ENCODE peak calls at places on chromosomes 1 and 21, in nine cellular contexts. One of them, this sample, is unnamed.

GRCh38 chr1:112247036-112247597 is 148.9 kb upstream of the CTTNBP2NL start:
- DNase-seq in effector CD4-positive, alpha-beta T cell: no peak
- DNase-seq in RCC 7860: no peak
- DNase-seq in GM12865: no peak
- DNase-seq in ACHN: no peak
- DNase-seq in stimulated activated effector memory CD8-positive, alpha-beta T cell treated with anti-CD3 and anti-CD28 coated beads, Interleukin-12 subunit alpha, Interleukin-12 subunit beta, amount 100 ng/mL, for 72 hours: no peak
- DNase-seq in activated naive CD4-positive, alpha-beta T cell treated with Interleukin-2 at 50 U/mL for 16 hours: no peak
- DNase-seq in stimulated activated CD4-positive, alpha-beta T cell treated with anti-CD3 and anti-CD28 coated beads, Interleukin-2, amount 100 ng/mL, for 48 hours: no peak
- DNase-seq in AML-193: no peak
- DNase-seq in this sample: no peak

GRCh38 chr1:209797978-209798639 is 7.8 kb downstream of the IRF6 start:
- DNase-seq in effector CD4-positive, alpha-beta T cell: no peak
- DNase-seq in RCC 7860: no peak
- DNase-seq in GM12865: no peak
- DNase-seq in ACHN: no peak
- DNase-seq in stimulated activated effector memory CD8-positive, alpha-beta T cell treated with anti-CD3 and anti-CD28 coated beads, Interleukin-12 subunit alpha, Interleukin-12 subunit beta, amount 100 ng/mL, for 72 hours: no peak
- DNase-seq in activated naive CD4-positive, alpha-beta T cell treated with Interleukin-2 at 50 U/mL for 16 hours: no peak
- DNase-seq in stimulated activated CD4-positive, alpha-beta T cell treated with anti-CD3 and anti-CD28 coated beads, Interleukin-2, amount 100 ng/mL, for 48 hours: no peak
- DNase-seq in AML-193: no peak
- DNase-seq in this sample: no peak

GRCh38 chr1:203557958-203558760 is 64.2 kb downstream of the OPTC start:
- DNase-seq in effector CD4-positive, alpha-beta T cell: no peak
- DNase-seq in RCC 7860: peak
- DNase-seq in GM12865: no peak
- DNase-seq in ACHN: peak
- DNase-seq in stimulated activated effector memory CD8-positive, alpha-beta T cell treated with anti-CD3 and anti-CD28 coated beads, Interleukin-12 subunit alpha, Interleukin-12 subunit beta, amount 100 ng/mL, for 72 hours: no peak
- DNase-seq in activated naive CD4-positive, alpha-beta T cell treated with Interleukin-2 at 50 U/mL for 16 hours: no peak
- DNase-seq in stimulated activated CD4-positive, alpha-beta T cell treated with anti-CD3 and anti-CD28 coated beads, Interleukin-2, amount 100 ng/mL, for 48 hours: no peak
- DNase-seq in AML-193: no peak
- DNase-seq in this sample: peak

GRCh38 chr1:202639500-202639899 is 70.8 kb downstream of the SYT2 start:
- DNase-seq in effector CD4-positive, alpha-beta T cell: no peak
- DNase-seq in RCC 7860: no peak
- DNase-seq in GM12865: no peak
- DNase-seq in ACHN: no peak
- DNase-seq in stimulated activated effector memory CD8-positive, alpha-beta T cell treated with anti-CD3 and anti-CD28 coated beads, Interleukin-12 subunit alpha, Interleukin-12 subunit beta, amount 100 ng/mL, for 72 hours: no peak
- DNase-seq in activated naive CD4-positive, alpha-beta T cell treated with Interleukin-2 at 50 U/mL for 16 hours: no peak
- DNase-seq in stimulated activated CD4-positive, alpha-beta T cell treated with anti-CD3 and anti-CD28 coated beads, Interleukin-2, amount 100 ng/mL, for 48 hours: no peak
- DNase-seq in AML-193: no peak
- DNase-seq in this sample: no peak

GRCh38 chr1:11147371-11147770 is 41.8 kb upstream of the ANGPTL7 start:
- DNase-seq in effector CD4-positive, alpha-beta T cell: no peak
- DNase-seq in RCC 7860: no peak
- DNase-seq in GM12865: no peak
- DNase-seq in ACHN: no peak
- DNase-seq in stimulated activated effector memory CD8-positive, alpha-beta T cell treated with anti-CD3 and anti-CD28 coated beads, Interleukin-12 subunit alpha, Interleukin-12 subunit beta, amount 100 ng/mL, for 72 hours: no peak
- DNase-seq in activated naive CD4-positive, alpha-beta T cell treated with Interleukin-2 at 50 U/mL for 16 hours: no peak
- DNase-seq in stimulated activated CD4-positive, alpha-beta T cell treated with anti-CD3 and anti-CD28 coated beads, Interleukin-2, amount 100 ng/mL, for 48 hours: no peak
- DNase-seq in AML-193: no peak
- DNase-seq in this sample: no peak

GRCh38 chr1:33745942-33746341 is 117.9 kb upstream of the HMGB4 start:
- DNase-seq in effector CD4-positive, alpha-beta T cell: no peak
- DNase-seq in RCC 7860: no peak
- DNase-seq in GM12865: no peak
- DNase-seq in ACHN: no peak
- DNase-seq in stimulated activated effector memory CD8-positive, alpha-beta T cell treated with anti-CD3 and anti-CD28 coated beads, Interleukin-12 subunit alpha, Interleukin-12 subunit beta, amount 100 ng/mL, for 72 hours: no peak
- DNase-seq in activated naive CD4-positive, alpha-beta T cell treated with Interleukin-2 at 50 U/mL for 16 hours: no peak
- DNase-seq in stimulated activated CD4-positive, alpha-beta T cell treated with anti-CD3 and anti-CD28 coated beads, Interleukin-2, amount 100 ng/mL, for 48 hours: no peak
- DNase-seq in AML-193: no peak
- DNase-seq in this sample: no peak

GRCh38 chr1:168609133-168609715 is 32.8 kb downstream of the XCL1 start:
- DNase-seq in effector CD4-positive, alpha-beta T cell: no peak
- DNase-seq in RCC 7860: peak
- DNase-seq in GM12865: no peak
- DNase-seq in ACHN: no peak
- DNase-seq in stimulated activated effector memory CD8-positive, alpha-beta T cell treated with anti-CD3 and anti-CD28 coated beads, Interleukin-12 subunit alpha, Interleukin-12 subunit beta, amount 100 ng/mL, for 72 hours: no peak
- DNase-seq in activated naive CD4-positive, alpha-beta T cell treated with Interleukin-2 at 50 U/mL for 16 hours: no peak
- DNase-seq in stimulated activated CD4-positive, alpha-beta T cell treated with anti-CD3 and anti-CD28 coated beads, Interleukin-2, amount 100 ng/mL, for 48 hours: no peak
- DNase-seq in AML-193: no peak
- DNase-seq in this sample: no peak

GRCh38 chr1:77467741-77468140 is 185.9 kb downstream of the AK5 start:
- DNase-seq in effector CD4-positive, alpha-beta T cell: no peak
- DNase-seq in RCC 7860: no peak
- DNase-seq in GM12865: no peak
- DNase-seq in ACHN: no peak
- DNase-seq in stimulated activated effector memory CD8-positive, alpha-beta T cell treated with anti-CD3 and anti-CD28 coated beads, Interleukin-12 subunit alpha, Interleukin-12 subunit beta, amount 100 ng/mL, for 72 hours: no peak
- DNase-seq in activated naive CD4-positive, alpha-beta T cell treated with Interleukin-2 at 50 U/mL for 16 hours: no peak
- DNase-seq in stimulated activated CD4-positive, alpha-beta T cell treated with anti-CD3 and anti-CD28 coated beads, Interleukin-2, amount 100 ng/mL, for 48 hours: no peak
- DNase-seq in AML-193: no peak
- DNase-seq in this sample: no peak

GRCh38 chr1:110130113-110130591 is 17.9 kb downstream of the UBL4B start:
- DNase-seq in effector CD4-positive, alpha-beta T cell: no peak
- DNase-seq in RCC 7860: no peak
- DNase-seq in GM12865: no peak
- DNase-seq in ACHN: no peak
- DNase-seq in stimulated activated effector memory CD8-positive, alpha-beta T cell treated with anti-CD3 and anti-CD28 coated beads, Interleukin-12 subunit alpha, Interleukin-12 subunit beta, amount 100 ng/mL, for 72 hours: no peak
- DNase-seq in activated naive CD4-positive, alpha-beta T cell treated with Interleukin-2 at 50 U/mL for 16 hours: no peak
- DNase-seq in stimulated activated CD4-positive, alpha-beta T cell treated with anti-CD3 and anti-CD28 coated beads, Interleukin-2, amount 100 ng/mL, for 48 hours: no peak
- DNase-seq in AML-193: no peak
- DNase-seq in this sample: no peak

GRCh38 chr1:200081151-200081981 is 53.9 kb downstream of the NR5A2 start:
- DNase-seq in effector CD4-positive, alpha-beta T cell: no peak
- DNase-seq in RCC 7860: no peak
- DNase-seq in GM12865: no peak
- DNase-seq in ACHN: no peak
- DNase-seq in stimulated activated effector memory CD8-positive, alpha-beta T cell treated with anti-CD3 and anti-CD28 coated beads, Interleukin-12 subunit alpha, Interleukin-12 subunit beta, amount 100 ng/mL, for 72 hours: no peak
- DNase-seq in activated naive CD4-positive, alpha-beta T cell treated with Interleukin-2 at 50 U/mL for 16 hours: no peak
- DNase-seq in stimulated activated CD4-positive, alpha-beta T cell treated with anti-CD3 and anti-CD28 coated beads, Interleukin-2, amount 100 ng/mL, for 48 hours: no peak
- DNase-seq in AML-193: no peak
- DNase-seq in this sample: no peak

GRCh38 chr1:86380257-86380861 is 15.8 kb downstream of the ODF2L start:
- DNase-seq in effector CD4-positive, alpha-beta T cell: no peak
- DNase-seq in RCC 7860: peak
- DNase-seq in GM12865: peak
- DNase-seq in ACHN: peak
- DNase-seq in stimulated activated effector memory CD8-positive, alpha-beta T cell treated with anti-CD3 and anti-CD28 coated beads, Interleukin-12 subunit alpha, Interleukin-12 subunit beta, amount 100 ng/mL, for 72 hours: no peak
- DNase-seq in activated naive CD4-positive, alpha-beta T cell treated with Interleukin-2 at 50 U/mL for 16 hours: no peak
- DNase-seq in stimulated activated CD4-positive, alpha-beta T cell treated with anti-CD3 and anti-CD28 coated beads, Interleukin-2, amount 100 ng/mL, for 48 hours: no peak
- DNase-seq in AML-193: peak
- DNase-seq in this sample: peak

GRCh38 chr21:26769613-26770188 is 75.5 kb downstream of the ADAMTS1 start:
- DNase-seq in effector CD4-positive, alpha-beta T cell: no peak
- DNase-seq in RCC 7860: peak
- DNase-seq in GM12865: no peak
- DNase-seq in ACHN: peak
- DNase-seq in stimulated activated effector memory CD8-positive, alpha-beta T cell treated with anti-CD3 and anti-CD28 coated beads, Interleukin-12 subunit alpha, Interleukin-12 subunit beta, amount 100 ng/mL, for 72 hours: no peak
- DNase-seq in activated naive CD4-positive, alpha-beta T cell treated with Interleukin-2 at 50 U/mL for 16 hours: no peak
- DNase-seq in stimulated activated CD4-positive, alpha-beta T cell treated with anti-CD3 and anti-CD28 coated beads, Interleukin-2, amount 100 ng/mL, for 48 hours: no peak
- DNase-seq in AML-193: peak
- DNase-seq in this sample: no peak

GRCh38 chr1:202501281-202501680 is 152.8 kb downstream of the PPP1R12B start:
- DNase-seq in effector CD4-positive, alpha-beta T cell: no peak
- DNase-seq in RCC 7860: peak
- DNase-seq in GM12865: peak
- DNase-seq in ACHN: peak
- DNase-seq in stimulated activated effector memory CD8-positive, alpha-beta T cell treated with anti-CD3 and anti-CD28 coated beads, Interleukin-12 subunit alpha, Interleukin-12 subunit beta, amount 100 ng/mL, for 72 hours: no peak
- DNase-seq in activated naive CD4-positive, alpha-beta T cell treated with Interleukin-2 at 50 U/mL for 16 hours: no peak
- DNase-seq in stimulated activated CD4-positive, alpha-beta T cell treated with anti-CD3 and anti-CD28 coated beads, Interleukin-2, amount 100 ng/mL, for 48 hours: no peak
- DNase-seq in AML-193: peak
- DNase-seq in this sample: no peak

GRCh38 chr1:92482665-92483441 is 3.9 kb downstream of the GFI1 start:
- DNase-seq in effector CD4-positive, alpha-beta T cell: peak
- DNase-seq in RCC 7860: no peak
- DNase-seq in GM12865: peak
- DNase-seq in ACHN: no peak
- DNase-seq in stimulated activated effector memory CD8-positive, alpha-beta T cell treated with anti-CD3 and anti-CD28 coated beads, Interleukin-12 subunit alpha, Interleukin-12 subunit beta, amount 100 ng/mL, for 72 hours: no peak
- DNase-seq in activated naive CD4-positive, alpha-beta T cell treated with Interleukin-2 at 50 U/mL for 16 hours: peak
- DNase-seq in stimulated activated CD4-positive, alpha-beta T cell treated with anti-CD3 and anti-CD28 coated beads, Interleukin-2, amount 100 ng/mL, for 48 hours: no peak
- DNase-seq in AML-193: no peak
- DNase-seq in this sample: no peak

GRCh38 chr1:205504311-205505075 is at the start of gene CDK18:
- DNase-seq in effector CD4-positive, alpha-beta T cell: no peak
- DNase-seq in RCC 7860: peak
- DNase-seq in GM12865: peak
- DNase-seq in ACHN: peak
- DNase-seq in stimulated activated effector memory CD8-positive, alpha-beta T cell treated with anti-CD3 and anti-CD28 coated beads, Interleukin-12 subunit alpha, Interleukin-12 subunit beta, amount 100 ng/mL, for 72 hours: peak
- DNase-seq in activated naive CD4-positive, alpha-beta T cell treated with Interleukin-2 at 50 U/mL for 16 hours: peak
- DNase-seq in stimulated activated CD4-positive, alpha-beta T cell treated with anti-CD3 and anti-CD28 coated beads, Interleukin-2, amount 100 ng/mL, for 48 hours: peak
- DNase-seq in AML-193: peak
- DNase-seq in this sample: peak

GRCh38 chr1:177928194-177928593 is 41.7 kb downstream of the SEC16B start:
- DNase-seq in effector CD4-positive, alpha-beta T cell: no peak
- DNase-seq in RCC 7860: no peak
- DNase-seq in GM12865: no peak
- DNase-seq in ACHN: peak
- DNase-seq in stimulated activated effector memory CD8-positive, alpha-beta T cell treated with anti-CD3 and anti-CD28 coated beads, Interleukin-12 subunit alpha, Interleukin-12 subunit beta, amount 100 ng/mL, for 72 hours: no peak
- DNase-seq in activated naive CD4-positive, alpha-beta T cell treated with Interleukin-2 at 50 U/mL for 16 hours: no peak
- DNase-seq in stimulated activated CD4-positive, alpha-beta T cell treated with anti-CD3 and anti-CD28 coated beads, Interleukin-2, amount 100 ng/mL, for 48 hours: no peak
- DNase-seq in AML-193: no peak
- DNase-seq in this sample: no peak

GRCh38 chr21:41705546-41706262 is 61.1 kb downstream of the RIPK4 start:
- DNase-seq in effector CD4-positive, alpha-beta T cell: no peak
- DNase-seq in RCC 7860: no peak
- DNase-seq in GM12865: no peak
- DNase-seq in ACHN: no peak
- DNase-seq in stimulated activated effector memory CD8-positive, alpha-beta T cell treated with anti-CD3 and anti-CD28 coated beads, Interleukin-12 subunit alpha, Interleukin-12 subunit beta, amount 100 ng/mL, for 72 hours: no peak
- DNase-seq in activated naive CD4-positive, alpha-beta T cell treated with Interleukin-2 at 50 U/mL for 16 hours: no peak
- DNase-seq in stimulated activated CD4-positive, alpha-beta T cell treated with anti-CD3 and anti-CD28 coated beads, Interleukin-2, amount 100 ng/mL, for 48 hours: no peak
- DNase-seq in AML-193: no peak
- DNase-seq in this sample: no peak

GRCh38 chr1:28835237-28835650 is 23.3 kb downstream of the OPRD1 start:
- DNase-seq in effector CD4-positive, alpha-beta T cell: no peak
- DNase-seq in RCC 7860: no peak
- DNase-seq in GM12865: no peak
- DNase-seq in ACHN: no peak
- DNase-seq in stimulated activated effector memory CD8-positive, alpha-beta T cell treated with anti-CD3 and anti-CD28 coated beads, Interleukin-12 subunit alpha, Interleukin-12 subunit beta, amount 100 ng/mL, for 72 hours: no peak
- DNase-seq in activated naive CD4-positive, alpha-beta T cell treated with Interleukin-2 at 50 U/mL for 16 hours: no peak
- DNase-seq in stimulated activated CD4-positive, alpha-beta T cell treated with anti-CD3 and anti-CD28 coated beads, Interleukin-2, amount 100 ng/mL, for 48 hours: no peak
- DNase-seq in AML-193: no peak
- DNase-seq in this sample: peak

GRCh38 chr1:84152649-84153056 is 8.6 kb downstream of the PRKACB start:
- DNase-seq in effector CD4-positive, alpha-beta T cell: no peak
- DNase-seq in RCC 7860: no peak
- DNase-seq in GM12865: peak
- DNase-seq in ACHN: no peak
- DNase-seq in stimulated activated effector memory CD8-positive, alpha-beta T cell treated with anti-CD3 and anti-CD28 coated beads, Interleukin-12 subunit alpha, Interleukin-12 subunit beta, amount 100 ng/mL, for 72 hours: no peak
- DNase-seq in activated naive CD4-positive, alpha-beta T cell treated with Interleukin-2 at 50 U/mL for 16 hours: no peak
- DNase-seq in stimulated activated CD4-positive, alpha-beta T cell treated with anti-CD3 and anti-CD28 coated beads, Interleukin-2, amount 100 ng/mL, for 48 hours: no peak
- DNase-seq in AML-193: peak
- DNase-seq in this sample: no peak

GRCh38 chr1:87134625-87135024 is 194.1 kb upstream of the LMO4 start:
- DNase-seq in effector CD4-positive, alpha-beta T cell: no peak
- DNase-seq in RCC 7860: no peak
- DNase-seq in GM12865: no peak
- DNase-seq in ACHN: no peak
- DNase-seq in stimulated activated effector memory CD8-positive, alpha-beta T cell treated with anti-CD3 and anti-CD28 coated beads, Interleukin-12 subunit alpha, Interleukin-12 subunit beta, amount 100 ng/mL, for 72 hours: no peak
- DNase-seq in activated naive CD4-positive, alpha-beta T cell treated with Interleukin-2 at 50 U/mL for 16 hours: no peak
- DNase-seq in stimulated activated CD4-positive, alpha-beta T cell treated with anti-CD3 and anti-CD28 coated beads, Interleukin-2, amount 100 ng/mL, for 48 hours: no peak
- DNase-seq in AML-193: no peak
- DNase-seq in this sample: no peak

GRCh38 chr21:41758550-41758949 is 8.3 kb downstream of the RIPK4 start:
- DNase-seq in effector CD4-positive, alpha-beta T cell: no peak
- DNase-seq in RCC 7860: peak
- DNase-seq in GM12865: no peak
- DNase-seq in ACHN: no peak
- DNase-seq in stimulated activated effector memory CD8-positive, alpha-beta T cell treated with anti-CD3 and anti-CD28 coated beads, Interleukin-12 subunit alpha, Interleukin-12 subunit beta, amount 100 ng/mL, for 72 hours: no peak
- DNase-seq in activated naive CD4-positive, alpha-beta T cell treated with Interleukin-2 at 50 U/mL for 16 hours: no peak
- DNase-seq in stimulated activated CD4-positive, alpha-beta T cell treated with anti-CD3 and anti-CD28 coated beads, Interleukin-2, amount 100 ng/mL, for 48 hours: no peak
- DNase-seq in AML-193: no peak
- DNase-seq in this sample: no peak

GRCh38 chr1:19257178-19257914 is 5.7 kb downstream of the MRTO4 start:
- DNase-seq in effector CD4-positive, alpha-beta T cell: no peak
- DNase-seq in RCC 7860: peak
- DNase-seq in GM12865: no peak
- DNase-seq in ACHN: no peak
- DNase-seq in stimulated activated effector memory CD8-positive, alpha-beta T cell treated with anti-CD3 and anti-CD28 coated beads, Interleukin-12 subunit alpha, Interleukin-12 subunit beta, amount 100 ng/mL, for 72 hours: no peak
- DNase-seq in activated naive CD4-positive, alpha-beta T cell treated with Interleukin-2 at 50 U/mL for 16 hours: peak
- DNase-seq in stimulated activated CD4-positive, alpha-beta T cell treated with anti-CD3 and anti-CD28 coated beads, Interleukin-2, amount 100 ng/mL, for 48 hours: no peak
- DNase-seq in AML-193: no peak
- DNase-seq in this sample: peak

GRCh38 chr1:231803353-231803752 is 176.8 kb downstream of the DISC1 start:
- DNase-seq in effector CD4-positive, alpha-beta T cell: no peak
- DNase-seq in RCC 7860: peak
- DNase-seq in GM12865: no peak
- DNase-seq in ACHN: no peak
- DNase-seq in stimulated activated effector memory CD8-positive, alpha-beta T cell treated with anti-CD3 and anti-CD28 coated beads, Interleukin-12 subunit alpha, Interleukin-12 subunit beta, amount 100 ng/mL, for 72 hours: no peak
- DNase-seq in activated naive CD4-positive, alpha-beta T cell treated with Interleukin-2 at 50 U/mL for 16 hours: no peak
- DNase-seq in stimulated activated CD4-positive, alpha-beta T cell treated with anti-CD3 and anti-CD28 coated beads, Interleukin-2, amount 100 ng/mL, for 48 hours: no peak
- DNase-seq in AML-193: peak
- DNase-seq in this sample: peak

GRCh38 chr1:165353731-165354671 is 2.5 kb downstream of the LMX1A start:
- DNase-seq in effector CD4-positive, alpha-beta T cell: no peak
- DNase-seq in RCC 7860: no peak
- DNase-seq in GM12865: no peak
- DNase-seq in ACHN: no peak
- DNase-seq in stimulated activated effector memory CD8-positive, alpha-beta T cell treated with anti-CD3 and anti-CD28 coated beads, Interleukin-12 subunit alpha, Interleukin-12 subunit beta, amount 100 ng/mL, for 72 hours: no peak
- DNase-seq in activated naive CD4-positive, alpha-beta T cell treated with Interleukin-2 at 50 U/mL for 16 hours: no peak
- DNase-seq in stimulated activated CD4-positive, alpha-beta T cell treated with anti-CD3 and anti-CD28 coated beads, Interleukin-2, amount 100 ng/mL, for 48 hours: no peak
- DNase-seq in AML-193: no peak
- DNase-seq in this sample: no peak

GRCh38 chr1:64701886-64702285 is 43.0 kb upstream of the RAVER2 start:
- DNase-seq in effector CD4-positive, alpha-beta T cell: no peak
- DNase-seq in RCC 7860: no peak
- DNase-seq in GM12865: no peak
- DNase-seq in ACHN: no peak
- DNase-seq in stimulated activated effector memory CD8-positive, alpha-beta T cell treated with anti-CD3 and anti-CD28 coated beads, Interleukin-12 subunit alpha, Interleukin-12 subunit beta, amount 100 ng/mL, for 72 hours: no peak
- DNase-seq in activated naive CD4-positive, alpha-beta T cell treated with Interleukin-2 at 50 U/mL for 16 hours: no peak
- DNase-seq in stimulated activated CD4-positive, alpha-beta T cell treated with anti-CD3 and anti-CD28 coated beads, Interleukin-2, amount 100 ng/mL, for 48 hours: no peak
- DNase-seq in AML-193: no peak
- DNase-seq in this sample: no peak

GRCh38 chr1:40839943-40840335 is 22.2 kb downstream of the CITED4 start:
- DNase-seq in effector CD4-positive, alpha-beta T cell: no peak
- DNase-seq in RCC 7860: no peak
- DNase-seq in GM12865: no peak
- DNase-seq in ACHN: no peak
- DNase-seq in stimulated activated effector memory CD8-positive, alpha-beta T cell treated with anti-CD3 and anti-CD28 coated beads, Interleukin-12 subunit alpha, Interleukin-12 subunit beta, amount 100 ng/mL, for 72 hours: no peak
- DNase-seq in activated naive CD4-positive, alpha-beta T cell treated with Interleukin-2 at 50 U/mL for 16 hours: no peak
- DNase-seq in stimulated activated CD4-positive, alpha-beta T cell treated with anti-CD3 and anti-CD28 coated beads, Interleukin-2, amount 100 ng/mL, for 48 hours: no peak
- DNase-seq in AML-193: no peak
- DNase-seq in this sample: no peak

GRCh38 chr21:33451634-33452071 is 28.1 kb downstream of the TMEM50B start:
- DNase-seq in effector CD4-positive, alpha-beta T cell: no peak
- DNase-seq in RCC 7860: peak
- DNase-seq in GM12865: no peak
- DNase-seq in ACHN: no peak
- DNase-seq in stimulated activated effector memory CD8-positive, alpha-beta T cell treated with anti-CD3 and anti-CD28 coated beads, Interleukin-12 subunit alpha, Interleukin-12 subunit beta, amount 100 ng/mL, for 72 hours: no peak
- DNase-seq in activated naive CD4-positive, alpha-beta T cell treated with Interleukin-2 at 50 U/mL for 16 hours: no peak
- DNase-seq in stimulated activated CD4-positive, alpha-beta T cell treated with anti-CD3 and anti-CD28 coated beads, Interleukin-2, amount 100 ng/mL, for 48 hours: no peak
- DNase-seq in AML-193: no peak
- DNase-seq in this sample: no peak

GRCh38 chr1:44985747-44986359 is 542 bp downstream of the EIF2B3 start:
- DNase-seq in effector CD4-positive, alpha-beta T cell: no peak
- DNase-seq in RCC 7860: no peak
- DNase-seq in GM12865: no peak
- DNase-seq in ACHN: no peak
- DNase-seq in stimulated activated effector memory CD8-positive, alpha-beta T cell treated with anti-CD3 and anti-CD28 coated beads, Interleukin-12 subunit alpha, Interleukin-12 subunit beta, amount 100 ng/mL, for 72 hours: no peak
- DNase-seq in activated naive CD4-positive, alpha-beta T cell treated with Interleukin-2 at 50 U/mL for 16 hours: no peak
- DNase-seq in stimulated activated CD4-positive, alpha-beta T cell treated with anti-CD3 and anti-CD28 coated beads, Interleukin-2, amount 100 ng/mL, for 48 hours: no peak
- DNase-seq in AML-193: peak
- DNase-seq in this sample: peak

GRCh38 chr1:107597290-107597689 is 367.7 kb downstream of the VAV3 start:
- DNase-seq in effector CD4-positive, alpha-beta T cell: no peak
- DNase-seq in RCC 7860: no peak
- DNase-seq in GM12865: no peak
- DNase-seq in ACHN: no peak
- DNase-seq in stimulated activated effector memory CD8-positive, alpha-beta T cell treated with anti-CD3 and anti-CD28 coated beads, Interleukin-12 subunit alpha, Interleukin-12 subunit beta, amount 100 ng/mL, for 72 hours: no peak
- DNase-seq in activated naive CD4-positive, alpha-beta T cell treated with Interleukin-2 at 50 U/mL for 16 hours: no peak
- DNase-seq in stimulated activated CD4-positive, alpha-beta T cell treated with anti-CD3 and anti-CD28 coated beads, Interleukin-2, amount 100 ng/mL, for 48 hours: no peak
- DNase-seq in AML-193: no peak
- DNase-seq in this sample: no peak

GRCh38 chr21:27804515-27804914 is 837.6 kb upstream of the ADAMTS5 start:
- DNase-seq in effector CD4-positive, alpha-beta T cell: no peak
- DNase-seq in RCC 7860: no peak
- DNase-seq in GM12865: no peak
- DNase-seq in ACHN: no peak
- DNase-seq in stimulated activated effector memory CD8-positive, alpha-beta T cell treated with anti-CD3 and anti-CD28 coated beads, Interleukin-12 subunit alpha, Interleukin-12 subunit beta, amount 100 ng/mL, for 72 hours: no peak
- DNase-seq in activated naive CD4-positive, alpha-beta T cell treated with Interleukin-2 at 50 U/mL for 16 hours: no peak
- DNase-seq in stimulated activated CD4-positive, alpha-beta T cell treated with anti-CD3 and anti-CD28 coated beads, Interleukin-2, amount 100 ng/mL, for 48 hours: no peak
- DNase-seq in AML-193: no peak
- DNase-seq in this sample: no peak

GRCh38 chr1:56501888-56502287 is 77.5 kb downstream of the PLPP3 start:
- DNase-seq in effector CD4-positive, alpha-beta T cell: no peak
- DNase-seq in RCC 7860: no peak
- DNase-seq in GM12865: no peak
- DNase-seq in ACHN: no peak
- DNase-seq in stimulated activated effector memory CD8-positive, alpha-beta T cell treated with anti-CD3 and anti-CD28 coated beads, Interleukin-12 subunit alpha, Interleukin-12 subunit beta, amount 100 ng/mL, for 72 hours: no peak
- DNase-seq in activated naive CD4-positive, alpha-beta T cell treated with Interleukin-2 at 50 U/mL for 16 hours: no peak
- DNase-seq in stimulated activated CD4-positive, alpha-beta T cell treated with anti-CD3 and anti-CD28 coated beads, Interleukin-2, amount 100 ng/mL, for 48 hours: no peak
- DNase-seq in AML-193: no peak
- DNase-seq in this sample: no peak

This sample was measured in adrenal gland.